ENCODE peak calls at places on chromosome X, in ten cellular contexts. One of them, this sample, is unnamed.

GRCh38 chrX:97027384-97027922 is 143.7 kb downstream of the RPA4 start:
- DNase-seq in coronary artery: no peak
- DNase-seq in stimulated activated CD4-positive, alpha-beta T cell treated with anti-CD3 and anti-CD28 coated beads, Interleukin-4, amount 100 ng/mL, for 24 hours: no peak
- DNase-seq in brain pericyte: no peak
- DNase-seq in AG09309: no peak
- DNase-seq in right cardiac atrium: no peak
- DNase-seq in Calu3: no peak
- DNase-seq in fibroblast of lung: peak
- DNase-seq in sciatic nerve: no peak
- DNase-seq in anterior cingulate cortex: no peak
- DNase-seq in this sample: no peak

GRCh38 chrX:154321624-154322023 is 26.0 kb downstream of the TKTL1 start:
- DNase-seq in AG09309: no peak
- DNase-seq in fibroblast of lung: no peak
- DNase-seq in brain pericyte: no peak
- DNase-seq in stimulated activated CD4-positive, alpha-beta T cell treated with anti-CD3 and anti-CD28 coated beads, Interleukin-4, amount 100 ng/mL, for 24 hours: no peak
- DNase-seq in right cardiac atrium: no peak
- DNase-seq in Calu3: peak
- DNase-seq in anterior cingulate cortex: no peak
- DNase-seq in coronary artery: no peak
- DNase-seq in sciatic nerve: no peak
- DNase-seq in this sample: no peak

GRCh38 chrX:136780738-136781137 is at the start of gene ARHGEF6:
- DNase-seq in fibroblast of lung: no peak
- DNase-seq in stimulated activated CD4-positive, alpha-beta T cell treated with anti-CD3 and anti-CD28 coated beads, Interleukin-4, amount 100 ng/mL, for 24 hours: peak
- DNase-seq in Calu3: no peak
- DNase-seq in sciatic nerve: no peak
- DNase-seq in AG09309: no peak
- DNase-seq in coronary artery: no peak
- DNase-seq in brain pericyte: no peak
- DNase-seq in anterior cingulate cortex: no peak
- DNase-seq in right cardiac atrium: no peak
- DNase-seq in this sample: peak

GRCh38 chrX:53716328-53717088 is 30.0 kb upstream of the HUWE1 start:
- DNase-seq in Calu3: peak
- DNase-seq in sciatic nerve: no peak
- DNase-seq in AG09309: no peak
- DNase-seq in stimulated activated CD4-positive, alpha-beta T cell treated with anti-CD3 and anti-CD28 coated beads, Interleukin-4, amount 100 ng/mL, for 24 hours: peak
- DNase-seq in fibroblast of lung: peak
- DNase-seq in coronary artery: no peak
- DNase-seq in right cardiac atrium: no peak
- DNase-seq in brain pericyte: no peak
- DNase-seq in anterior cingulate cortex: no peak
- DNase-seq in this sample: peak

GRCh38 chrX:132648870-132649269 is 160.0 kb upstream of the MBNL3 start:
- DNase-seq in coronary artery: no peak
- DNase-seq in sciatic nerve: no peak
- DNase-seq in Calu3: no peak
- DNase-seq in AG09309: peak
- DNase-seq in brain pericyte: no peak
- DNase-seq in stimulated activated CD4-positive, alpha-beta T cell treated with anti-CD3 and anti-CD28 coated beads, Interleukin-4, amount 100 ng/mL, for 24 hours: no peak
- DNase-seq in fibroblast of lung: peak
- DNase-seq in right cardiac atrium: no peak
- DNase-seq in anterior cingulate cortex: no peak
- DNase-seq in this sample: no peak

GRCh38 chrX:19212037-19212436 is 89.8 kb upstream of the ADGRG2 start:
- DNase-seq in fibroblast of lung: no peak
- DNase-seq in AG09309: no peak
- DNase-seq in coronary artery: no peak
- DNase-seq in brain pericyte: no peak
- DNase-seq in right cardiac atrium: no peak
- DNase-seq in sciatic nerve: no peak
- DNase-seq in anterior cingulate cortex: no peak
- DNase-seq in Calu3: no peak
- DNase-seq in stimulated activated CD4-positive, alpha-beta T cell treated with anti-CD3 and anti-CD28 coated beads, Interleukin-4, amount 100 ng/mL, for 24 hours: no peak
- DNase-seq in this sample: no peak

GRCh38 chrX:113400193-113400704 is 559.6 kb upstream of the AMOT start:
- DNase-seq in coronary artery: no peak
- DNase-seq in brain pericyte: no peak
- DNase-seq in AG09309: no peak
- DNase-seq in anterior cingulate cortex: no peak
- DNase-seq in Calu3: peak
- DNase-seq in sciatic nerve: no peak
- DNase-seq in fibroblast of lung: peak
- DNase-seq in stimulated activated CD4-positive, alpha-beta T cell treated with anti-CD3 and anti-CD28 coated beads, Interleukin-4, amount 100 ng/mL, for 24 hours: no peak
- DNase-seq in right cardiac atrium: no peak
- DNase-seq in this sample: no peak

GRCh38 chrX:103919336-103919682 is 43.1 kb upstream of the TMSB15B start:
- DNase-seq in brain pericyte: no peak
- DNase-seq in right cardiac atrium: no peak
- DNase-seq in coronary artery: no peak
- DNase-seq in Calu3: peak
- DNase-seq in sciatic nerve: no peak
- DNase-seq in stimulated activated CD4-positive, alpha-beta T cell treated with anti-CD3 and anti-CD28 coated beads, Interleukin-4, amount 100 ng/mL, for 24 hours: peak
- DNase-seq in fibroblast of lung: peak
- DNase-seq in anterior cingulate cortex: no peak
- DNase-seq in AG09309: no peak
- DNase-seq in this sample: peak

GRCh38 chrX:27136325-27136724 is 326.8 kb downstream of the PPP4R3C start:
- DNase-seq in AG09309: no peak
- DNase-seq in brain pericyte: no peak
- DNase-seq in Calu3: no peak
- DNase-seq in right cardiac atrium: no peak
- DNase-seq in sciatic nerve: no peak
- DNase-seq in anterior cingulate cortex: no peak
- DNase-seq in stimulated activated CD4-positive, alpha-beta T cell treated with anti-CD3 and anti-CD28 coated beads, Interleukin-4, amount 100 ng/mL, for 24 hours: no peak
- DNase-seq in coronary artery: no peak
- DNase-seq in fibroblast of lung: no peak
- DNase-seq in this sample: no peak

GRCh38 chrX:21963736-21964135 is 23.2 kb downstream of the SMS start:
- DNase-seq in coronary artery: no peak
- DNase-seq in fibroblast of lung: peak
- DNase-seq in stimulated activated CD4-positive, alpha-beta T cell treated with anti-CD3 and anti-CD28 coated beads, Interleukin-4, amount 100 ng/mL, for 24 hours: no peak
- DNase-seq in Calu3: no peak
- DNase-seq in anterior cingulate cortex: no peak
- DNase-seq in brain pericyte: no peak
- DNase-seq in AG09309: no peak
- DNase-seq in right cardiac atrium: no peak
- DNase-seq in sciatic nerve: no peak
- DNase-seq in this sample: no peak

GRCh38 chrX:38816158-38816557 is 14.9 kb downstream of the MID1IP1 start:
- DNase-seq in coronary artery: no peak
- DNase-seq in brain pericyte: no peak
- DNase-seq in right cardiac atrium: no peak
- DNase-seq in fibroblast of lung: no peak
- DNase-seq in anterior cingulate cortex: no peak
- DNase-seq in Calu3: no peak
- DNase-seq in sciatic nerve: no peak
- DNase-seq in AG09309: no peak
- DNase-seq in stimulated activated CD4-positive, alpha-beta T cell treated with anti-CD3 and anti-CD28 coated beads, Interleukin-4, amount 100 ng/mL, for 24 hours: peak
- DNase-seq in this sample: no peak

GRCh38 chrX:97531824-97532223 is 648.1 kb downstream of the RPA4 start:
- DNase-seq in brain pericyte: no peak
- DNase-seq in anterior cingulate cortex: no peak
- DNase-seq in right cardiac atrium: no peak
- DNase-seq in AG09309: no peak
- DNase-seq in sciatic nerve: no peak
- DNase-seq in coronary artery: no peak
- DNase-seq in fibroblast of lung: no peak
- DNase-seq in stimulated activated CD4-positive, alpha-beta T cell treated with anti-CD3 and anti-CD28 coated beads, Interleukin-4, amount 100 ng/mL, for 24 hours: no peak
- DNase-seq in Calu3: no peak
- DNase-seq in this sample: no peak

GRCh38 chrX:42821803-42822443 is 44.0 kb upstream of the PPP1R2C start:
- DNase-seq in fibroblast of lung: no peak
- DNase-seq in sciatic nerve: no peak
- DNase-seq in AG09309: no peak
- DNase-seq in brain pericyte: no peak
- DNase-seq in coronary artery: no peak
- DNase-seq in anterior cingulate cortex: no peak
- DNase-seq in stimulated activated CD4-positive, alpha-beta T cell treated with anti-CD3 and anti-CD28 coated beads, Interleukin-4, amount 100 ng/mL, for 24 hours: no peak
- DNase-seq in Calu3: no peak
- DNase-seq in right cardiac atrium: peak
- DNase-seq in this sample: no peak

GRCh38 chrX:63751481-63751880 is 33.5 kb downstream of the ARHGEF9 start:
- DNase-seq in right cardiac atrium: no peak
- DNase-seq in AG09309: no peak
- DNase-seq in coronary artery: no peak
- DNase-seq in sciatic nerve: no peak
- DNase-seq in anterior cingulate cortex: no peak
- DNase-seq in brain pericyte: no peak
- DNase-seq in stimulated activated CD4-positive, alpha-beta T cell treated with anti-CD3 and anti-CD28 coated beads, Interleukin-4, amount 100 ng/mL, for 24 hours: no peak
- DNase-seq in fibroblast of lung: no peak
- DNase-seq in Calu3: no peak
- DNase-seq in this sample: no peak

GRCh38 chrX:75229774-75230173 is 44.1 kb upstream of the UPRT start:
- DNase-seq in right cardiac atrium: no peak
- DNase-seq in Calu3: no peak
- DNase-seq in fibroblast of lung: no peak
- DNase-seq in sciatic nerve: no peak
- DNase-seq in anterior cingulate cortex: no peak
- DNase-seq in stimulated activated CD4-positive, alpha-beta T cell treated with anti-CD3 and anti-CD28 coated beads, Interleukin-4, amount 100 ng/mL, for 24 hours: no peak
- DNase-seq in coronary artery: no peak
- DNase-seq in brain pericyte: no peak
- DNase-seq in AG09309: no peak
- DNase-seq in this sample: no peak

GRCh38 chrX:30831082-30831481 is 58.0 kb downstream of the TAB3 start:
- DNase-seq in Calu3: no peak
- DNase-seq in sciatic nerve: no peak
- DNase-seq in AG09309: no peak
- DNase-seq in anterior cingulate cortex: no peak
- DNase-seq in brain pericyte: no peak
- DNase-seq in coronary artery: no peak
- DNase-seq in fibroblast of lung: peak
- DNase-seq in right cardiac atrium: no peak
- DNase-seq in stimulated activated CD4-positive, alpha-beta T cell treated with anti-CD3 and anti-CD28 coated beads, Interleukin-4, amount 100 ng/mL, for 24 hours: peak
- DNase-seq in this sample: no peak

GRCh38 chrX:10484683-10485247 is 135.6 kb downstream of the MID1 start:
- DNase-seq in anterior cingulate cortex: no peak
- DNase-seq in sciatic nerve: no peak
- DNase-seq in brain pericyte: no peak
- DNase-seq in stimulated activated CD4-positive, alpha-beta T cell treated with anti-CD3 and anti-CD28 coated beads, Interleukin-4, amount 100 ng/mL, for 24 hours: no peak
- DNase-seq in Calu3: no peak
- DNase-seq in right cardiac atrium: no peak
- DNase-seq in fibroblast of lung: peak
- DNase-seq in AG09309: no peak
- DNase-seq in coronary artery: no peak
- DNase-seq in this sample: no peak

GRCh38 chrX:104668550-104668949 is 102.6 kb downstream of the IL1RAPL2 start:
- DNase-seq in sciatic nerve: no peak
- DNase-seq in brain pericyte: no peak
- DNase-seq in right cardiac atrium: no peak
- DNase-seq in Calu3: no peak
- DNase-seq in coronary artery: no peak
- DNase-seq in AG09309: no peak
- DNase-seq in fibroblast of lung: peak
- DNase-seq in anterior cingulate cortex: no peak
- DNase-seq in stimulated activated CD4-positive, alpha-beta T cell treated with anti-CD3 and anti-CD28 coated beads, Interleukin-4, amount 100 ng/mL, for 24 hours: no peak
- DNase-seq in this sample: no peak

GRCh38 chrX:3232262-3232950 is 114.0 kb downstream of the MXRA5 start:
- DNase-seq in brain pericyte: no peak
- DNase-seq in coronary artery: no peak
- DNase-seq in sciatic nerve: no peak
- DNase-seq in Calu3: no peak
- DNase-seq in AG09309: no peak
- DNase-seq in right cardiac atrium: no peak
- DNase-seq in stimulated activated CD4-positive, alpha-beta T cell treated with anti-CD3 and anti-CD28 coated beads, Interleukin-4, amount 100 ng/mL, for 24 hours: no peak
- DNase-seq in fibroblast of lung: no peak
- DNase-seq in anterior cingulate cortex: no peak
- DNase-seq in this sample: no peak

GRCh38 chrX:52870041-52870440 is 2.2 kb upstream of the XAGE3 start:
- DNase-seq in anterior cingulate cortex: no peak
- DNase-seq in AG09309: no peak
- DNase-seq in sciatic nerve: no peak
- DNase-seq in Calu3: no peak
- DNase-seq in coronary artery: no peak
- DNase-seq in brain pericyte: no peak
- DNase-seq in stimulated activated CD4-positive, alpha-beta T cell treated with anti-CD3 and anti-CD28 coated beads, Interleukin-4, amount 100 ng/mL, for 24 hours: no peak
- DNase-seq in right cardiac atrium: no peak
- DNase-seq in fibroblast of lung: no peak
- DNase-seq in this sample: no peak

GRCh38 chrX:107747596-107748161 is 27.9 kb downstream of the TSC22D3 start:
- DNase-seq in anterior cingulate cortex: no peak
- DNase-seq in fibroblast of lung: peak
- DNase-seq in right cardiac atrium: no peak
- DNase-seq in AG09309: no peak
- DNase-seq in Calu3: peak
- DNase-seq in sciatic nerve: no peak
- DNase-seq in coronary artery: no peak
- DNase-seq in brain pericyte: no peak
- DNase-seq in stimulated activated CD4-positive, alpha-beta T cell treated with anti-CD3 and anti-CD28 coated beads, Interleukin-4, amount 100 ng/mL, for 24 hours: no peak
- DNase-seq in this sample: no peak

GRCh38 chrX:130691576-130691975 is 211.4 kb downstream of the ENOX2 start:
- DNase-seq in coronary artery: no peak
- DNase-seq in fibroblast of lung: no peak
- DNase-seq in right cardiac atrium: no peak
- DNase-seq in Calu3: no peak
- DNase-seq in sciatic nerve: no peak
- DNase-seq in stimulated activated CD4-positive, alpha-beta T cell treated with anti-CD3 and anti-CD28 coated beads, Interleukin-4, amount 100 ng/mL, for 24 hours: no peak
- DNase-seq in anterior cingulate cortex: no peak
- DNase-seq in AG09309: no peak
- DNase-seq in brain pericyte: no peak
- DNase-seq in this sample: no peak

GRCh38 chrX:129522184-129523059 is 868 bp downstream of the SMARCA1 start:
- DNase-seq in brain pericyte: no peak
- DNase-seq in anterior cingulate cortex: peak
- DNase-seq in AG09309: no peak
- DNase-seq in stimulated activated CD4-positive, alpha-beta T cell treated with anti-CD3 and anti-CD28 coated beads, Interleukin-4, amount 100 ng/mL, for 24 hours: no peak
- DNase-seq in fibroblast of lung: peak
- DNase-seq in right cardiac atrium: peak
- DNase-seq in sciatic nerve: peak
- DNase-seq in coronary artery: peak
- DNase-seq in Calu3: peak
- DNase-seq in this sample: no peak